ENCODE peak calls at places on chromosomes 2 and 18, in nine cellular contexts. One of them, this sample, is unnamed.
A peak's percentile ranks its signal among the peaks of the same experiment; 100 is the strongest.

GRCh38 chr2:68292108-68292710 is 27.5 kb downstream of the CNRIP1 start:
- DNase-seq in kidney epithelial cell: no peak
- DNase-seq in RWPE2: no peak
- DNase-seq in colonic mucosa: no peak
- DNase-seq in OCI-LY7: peak; percentile 77
- DNase-seq in tibial artery: no peak
- DNase-seq in neural crest cell: no peak
- DNase-seq in osteocyte: no peak
- DNase-seq in GM10248: peak; percentile 34
- DNase-seq in this sample: no peak

GRCh38 chr2:143034292-143035074 is 94.7 kb upstream of the ARHGAP15 start:
- DNase-seq in kidney epithelial cell: peak; percentile 51
- DNase-seq in RWPE2: no peak
- DNase-seq in colonic mucosa: peak; percentile 41
- DNase-seq in OCI-LY7: peak; percentile 86
- DNase-seq in tibial artery: no peak
- DNase-seq in neural crest cell: peak; percentile 37
- DNase-seq in osteocyte: no peak
- DNase-seq in GM10248: peak; percentile 64
- DNase-seq in this sample: peak; percentile 48

GRCh38 chr2:86068098-86069047 is 37.3 kb downstream of the POLR1A start:
- DNase-seq in kidney epithelial cell: no peak
- DNase-seq in RWPE2: no peak
- DNase-seq in colonic mucosa: no peak
- DNase-seq in OCI-LY7: peak; percentile 51
- DNase-seq in tibial artery: no peak
- DNase-seq in neural crest cell: no peak
- DNase-seq in osteocyte: no peak
- DNase-seq in GM10248: peak; percentile 31
- DNase-seq in this sample: no peak

GRCh38 chr2:105803337-105803736 is 58.6 kb downstream of the NCK2 start:
- DNase-seq in kidney epithelial cell: no peak
- DNase-seq in RWPE2: no peak
- DNase-seq in colonic mucosa: no peak
- DNase-seq in OCI-LY7: no peak
- DNase-seq in tibial artery: no peak
- DNase-seq in neural crest cell: no peak
- DNase-seq in osteocyte: no peak
- DNase-seq in GM10248: no peak
- DNase-seq in this sample: no peak

GRCh38 chr2:173264603-173265366 is 89.9 kb upstream of the CDCA7 start:
- DNase-seq in kidney epithelial cell: no peak
- DNase-seq in RWPE2: no peak
- DNase-seq in colonic mucosa: no peak
- DNase-seq in OCI-LY7: peak; percentile 80
- DNase-seq in tibial artery: no peak
- DNase-seq in neural crest cell: no peak
- DNase-seq in osteocyte: no peak
- DNase-seq in GM10248: peak; percentile 50
- DNase-seq in this sample: peak; percentile 87

GRCh38 chr2:43178602-43179542 is 47.5 kb downstream of the ZFP36L2 start:
- DNase-seq in kidney epithelial cell: no peak
- DNase-seq in RWPE2: no peak
- DNase-seq in colonic mucosa: peak; percentile 78
- DNase-seq in OCI-LY7: no peak
- DNase-seq in tibial artery: peak; percentile 93
- DNase-seq in neural crest cell: no peak
- DNase-seq in osteocyte: peak; percentile 89
- DNase-seq in GM10248: no peak
- DNase-seq in this sample: peak; percentile 71

GRCh38 chr2:138814123-138814883 is 34.1 kb upstream of the NXPH2 start:
- DNase-seq in kidney epithelial cell: no peak
- DNase-seq in RWPE2: no peak
- DNase-seq in colonic mucosa: no peak
- DNase-seq in OCI-LY7: no peak
- DNase-seq in tibial artery: no peak
- DNase-seq in neural crest cell: no peak
- DNase-seq in osteocyte: no peak
- DNase-seq in GM10248: no peak
- DNase-seq in this sample: peak; percentile 68

GRCh38 chr18:46393230-46393629 is 263.8 kb downstream of the LOXHD1 start:
- DNase-seq in kidney epithelial cell: no peak
- DNase-seq in RWPE2: no peak
- DNase-seq in colonic mucosa: no peak
- DNase-seq in OCI-LY7: peak; percentile 2
- DNase-seq in tibial artery: no peak
- DNase-seq in neural crest cell: no peak
- DNase-seq in osteocyte: no peak
- DNase-seq in GM10248: peak; percentile 37
- DNase-seq in this sample: no peak

GRCh38 chr2:99811544-99811943 is 321.7 kb upstream of the REV1 start:
- DNase-seq in kidney epithelial cell: no peak
- DNase-seq in RWPE2: no peak
- DNase-seq in colonic mucosa: no peak
- DNase-seq in OCI-LY7: no peak
- DNase-seq in tibial artery: no peak
- DNase-seq in neural crest cell: no peak
- DNase-seq in osteocyte: no peak
- DNase-seq in GM10248: no peak
- DNase-seq in this sample: no peak

GRCh38 chr18:45505497-45506206 is 109.6 kb upstream of the SLC14A2 start:
- DNase-seq in kidney epithelial cell: no peak
- DNase-seq in RWPE2: no peak
- DNase-seq in colonic mucosa: no peak
- DNase-seq in OCI-LY7: no peak
- DNase-seq in tibial artery: no peak
- DNase-seq in neural crest cell: no peak
- DNase-seq in osteocyte: peak; percentile 78
- DNase-seq in GM10248: no peak
- DNase-seq in this sample: no peak

GRCh38 chr18:12429556-12429955 is 21.8 kb downstream of the PRELID3A start:
- DNase-seq in kidney epithelial cell: no peak
- DNase-seq in RWPE2: no peak
- DNase-seq in colonic mucosa: no peak
- DNase-seq in OCI-LY7: no peak
- DNase-seq in tibial artery: no peak
- DNase-seq in neural crest cell: no peak
- DNase-seq in osteocyte: no peak
- DNase-seq in GM10248: no peak
- DNase-seq in this sample: no peak

GRCh38 chr2:71282493-71282892 is 49.1 kb upstream of the ZNF638 start:
- DNase-seq in kidney epithelial cell: no peak
- DNase-seq in RWPE2: no peak
- DNase-seq in colonic mucosa: no peak
- DNase-seq in OCI-LY7: peak; percentile 19
- DNase-seq in tibial artery: no peak
- DNase-seq in neural crest cell: no peak
- DNase-seq in osteocyte: no peak
- DNase-seq in GM10248: no peak
- DNase-seq in this sample: no peak

GRCh38 chr2:39593439-39594393 is 72.0 kb upstream of the TMEM178A start:
- DNase-seq in kidney epithelial cell: peak; percentile 50
- DNase-seq in RWPE2: no peak
- DNase-seq in colonic mucosa: no peak
- DNase-seq in OCI-LY7: peak; percentile 26
- DNase-seq in tibial artery: no peak
- DNase-seq in neural crest cell: no peak
- DNase-seq in osteocyte: no peak
- DNase-seq in GM10248: peak; percentile 22
- DNase-seq in this sample: no peak

GRCh38 chr2:30398488-30398887 is 48.6 kb upstream of the LCLAT1 start:
- DNase-seq in kidney epithelial cell: no peak
- DNase-seq in RWPE2: no peak
- DNase-seq in colonic mucosa: no peak
- DNase-seq in OCI-LY7: no peak
- DNase-seq in tibial artery: no peak
- DNase-seq in neural crest cell: no peak
- DNase-seq in osteocyte: no peak
- DNase-seq in GM10248: no peak
- DNase-seq in this sample: no peak

GRCh38 chr2:230925879-230926765 is 1.1 kb upstream of the GPR55 start:
- DNase-seq in kidney epithelial cell: no peak
- DNase-seq in RWPE2: no peak
- DNase-seq in colonic mucosa: no peak
- DNase-seq in OCI-LY7: no peak
- DNase-seq in tibial artery: peak; percentile 32
- DNase-seq in neural crest cell: no peak
- DNase-seq in osteocyte: no peak
- DNase-seq in GM10248: peak; percentile 72
- DNase-seq in this sample: peak; percentile 25

GRCh38 chr2:163909411-163910080 is 173.7 kb upstream of the FIGN start:
- DNase-seq in kidney epithelial cell: no peak
- DNase-seq in RWPE2: no peak
- DNase-seq in colonic mucosa: no peak
- DNase-seq in OCI-LY7: no peak
- DNase-seq in tibial artery: peak; percentile 60
- DNase-seq in neural crest cell: no peak
- DNase-seq in osteocyte: no peak
- DNase-seq in GM10248: no peak
- DNase-seq in this sample: peak; percentile 36

DNA sequence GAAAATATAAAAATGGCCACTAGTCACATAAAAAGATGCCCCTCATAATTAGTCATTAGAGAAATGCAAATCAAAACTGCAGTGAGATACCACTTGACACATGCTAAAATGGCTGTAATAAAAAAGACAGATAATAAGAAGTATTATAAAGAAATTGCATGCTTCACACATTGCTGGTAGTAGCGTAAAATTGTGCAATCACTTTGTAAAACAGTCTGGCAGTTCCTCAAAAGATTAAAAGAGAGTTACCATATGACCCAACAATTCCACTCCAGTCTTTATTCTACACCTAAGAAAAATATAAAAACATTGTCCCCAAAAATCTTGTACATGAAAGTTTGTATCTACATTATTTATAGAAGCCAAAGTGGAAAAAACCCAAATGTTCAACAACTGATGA is 170.6 kb upstream of the FIGN start:
- DNase-seq in kidney epithelial cell: no peak
- DNase-seq in RWPE2: no peak
- DNase-seq in colonic mucosa: no peak
- DNase-seq in OCI-LY7: no peak
- DNase-seq in tibial artery: no peak
- DNase-seq in neural crest cell: no peak
- DNase-seq in osteocyte: no peak
- DNase-seq in GM10248: no peak
- DNase-seq in this sample: no peak
- TF ChIP-seq CTCF in kidney epithelial cell: no peak
- TF ChIP-seq CTCF in RWPE2: no peak
- TF ChIP-seq CTCF in colonic mucosa: no peak
- TF ChIP-seq CTCF in OCI-LY7: no peak
- TF ChIP-seq CTCF in tibial artery: no peak
- TF ChIP-seq CTCF in neural crest cell: no peak
- TF ChIP-seq CTCF in osteocyte: no peak
- TF ChIP-seq CTCF in GM10248: no peak
- TF ChIP-seq CTCF in this sample: no peak

GRCh38 chr2:135997380-135997779 is 12.0 kb upstream of the DARS1 start:
- DNase-seq in kidney epithelial cell: no peak
- DNase-seq in RWPE2: no peak
- DNase-seq in colonic mucosa: no peak
- DNase-seq in OCI-LY7: peak; percentile 77
- DNase-seq in tibial artery: no peak
- DNase-seq in neural crest cell: peak; percentile 64
- DNase-seq in osteocyte: no peak
- DNase-seq in GM10248: peak; percentile 37
- DNase-seq in this sample: peak; percentile 68
- TF ChIP-seq CTCF in kidney epithelial cell: peak; percentile 58
- TF ChIP-seq CTCF in RWPE2: no peak
- TF ChIP-seq CTCF in colonic mucosa: no peak
- TF ChIP-seq CTCF in OCI-LY7: peak; percentile 84
- TF ChIP-seq CTCF in tibial artery: no peak
- TF ChIP-seq CTCF in neural crest cell: peak; percentile 45
- TF ChIP-seq CTCF in osteocyte: no peak
- TF ChIP-seq CTCF in GM10248: no peak
- TF ChIP-seq CTCF in this sample: peak; percentile 72

DNA sequence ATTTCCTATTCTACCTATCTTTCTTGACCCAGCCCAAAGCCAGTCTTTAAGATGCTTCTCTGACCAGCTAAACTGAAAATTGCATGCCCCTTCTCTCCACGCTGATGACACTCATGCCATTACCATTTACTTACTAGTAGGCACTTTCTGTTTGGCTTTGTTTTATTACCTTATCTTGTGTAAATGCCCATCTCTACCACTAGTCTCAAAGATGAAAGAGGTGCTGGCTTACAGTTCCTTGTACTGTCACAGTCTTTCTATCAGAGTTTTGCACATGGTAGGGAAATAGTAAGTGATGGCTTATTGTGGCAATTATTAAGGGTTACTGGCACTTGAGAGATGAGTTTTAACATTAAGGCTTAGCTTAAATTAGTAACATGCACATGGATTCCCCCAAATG is 352.1 kb downstream of the RBM43 start:
- DNase-seq in kidney epithelial cell: no peak
- DNase-seq in RWPE2: no peak
- DNase-seq in colonic mucosa: no peak
- DNase-seq in OCI-LY7: no peak
- DNase-seq in tibial artery: no peak
- DNase-seq in neural crest cell: no peak
- DNase-seq in osteocyte: no peak
- DNase-seq in GM10248: no peak
- DNase-seq in this sample: no peak
- TF ChIP-seq CTCF in kidney epithelial cell: no peak
- TF ChIP-seq CTCF in RWPE2: no peak
- TF ChIP-seq CTCF in colonic mucosa: no peak
- TF ChIP-seq CTCF in OCI-LY7: no peak
- TF ChIP-seq CTCF in tibial artery: no peak
- TF ChIP-seq CTCF in neural crest cell: peak; percentile 49
- TF ChIP-seq CTCF in osteocyte: no peak
- TF ChIP-seq CTCF in GM10248: no peak
- TF ChIP-seq CTCF in this sample: no peak

GRCh38 chr2:165057308-165057707 is 102.0 kb upstream of the SLC38A11 start:
- DNase-seq in kidney epithelial cell: no peak
- DNase-seq in RWPE2: no peak
- DNase-seq in colonic mucosa: no peak
- DNase-seq in OCI-LY7: no peak
- DNase-seq in tibial artery: no peak
- DNase-seq in neural crest cell: no peak
- DNase-seq in osteocyte: no peak
- DNase-seq in GM10248: no peak
- DNase-seq in this sample: no peak
- TF ChIP-seq CTCF in kidney epithelial cell: no peak
- TF ChIP-seq CTCF in RWPE2: no peak
- TF ChIP-seq CTCF in colonic mucosa: no peak
- TF ChIP-seq CTCF in OCI-LY7: no peak
- TF ChIP-seq CTCF in tibial artery: no peak
- TF ChIP-seq CTCF in neural crest cell: no peak
- TF ChIP-seq CTCF in osteocyte: no peak
- TF ChIP-seq CTCF in GM10248: no peak
- TF ChIP-seq CTCF in this sample: no peak

DNA sequence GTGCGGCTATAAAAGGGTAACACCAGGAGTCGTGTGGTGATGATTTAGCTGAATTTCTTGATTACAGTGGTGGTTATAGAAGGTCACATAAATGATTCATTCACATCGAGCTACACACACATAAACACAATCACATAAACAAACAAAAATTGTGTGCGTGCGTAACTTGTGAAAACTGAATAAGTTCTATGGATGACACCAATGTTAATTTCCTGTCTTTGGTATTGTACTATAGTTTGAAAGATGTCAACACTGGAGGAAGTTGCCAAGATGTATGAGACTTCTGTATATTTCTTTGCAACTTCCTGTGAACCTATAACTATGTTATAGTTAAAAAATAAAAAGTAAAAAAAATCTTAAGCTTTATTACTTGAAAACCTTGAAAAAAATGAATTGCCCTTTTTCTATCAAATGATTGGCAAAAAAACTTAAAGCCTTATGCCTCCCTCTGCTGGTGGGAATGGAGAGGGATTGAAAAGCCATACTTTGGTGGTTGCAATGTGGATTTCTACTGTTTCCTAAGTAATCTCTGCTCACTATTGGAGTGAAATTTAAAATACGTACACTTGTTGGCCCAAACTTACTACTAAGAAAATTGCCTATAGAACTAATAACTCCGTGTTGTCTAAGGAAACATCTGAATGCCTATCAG is 227.7 kb downstream of the RPIA start:
- DNase-seq in kidney epithelial cell: no peak
- DNase-seq in RWPE2: no peak
- DNase-seq in colonic mucosa: no peak
- DNase-seq in OCI-LY7: no peak
- DNase-seq in tibial artery: no peak
- DNase-seq in neural crest cell: no peak
- DNase-seq in osteocyte: no peak
- DNase-seq in GM10248: no peak
- DNase-seq in this sample: no peak
- TF ChIP-seq CTCF in kidney epithelial cell: peak; percentile 71
- TF ChIP-seq CTCF in RWPE2: peak; percentile 68
- TF ChIP-seq CTCF in colonic mucosa: peak; percentile 28
- TF ChIP-seq CTCF in OCI-LY7: no peak
- TF ChIP-seq CTCF in tibial artery: peak; percentile 11
- TF ChIP-seq CTCF in neural crest cell: no peak
- TF ChIP-seq CTCF in osteocyte: peak; percentile 49
- TF ChIP-seq CTCF in GM10248: peak; percentile 19
- TF ChIP-seq CTCF in this sample: peak; percentile 61

This sample was measured in CD14-positive monocyte.